ENCODE peak calls at places on chromosomes 13 and 19, in eight cellular contexts. J is GF-D8, C is mesenteric fat pad, L is endothelial cell, A is activated gamma-delta T cell treated with Interleukin-2 at 50 U/mL for 16 hours, X is WERI-Rb-1, F is thoracic aorta, T is psoas muscle. N is an unnamed sample.

GRCh38 chr19:16860118-16860517 is 28.7 kb upstream of the F2RL3 start:
- DNase-seq in X (no peak), A (no peak), C (no peak), F (no peak), J (no peak), L (no peak), T (no peak), N (no peak)

GRCh38 chr13:104301216-104301975 is 1235.2 kb upstream of the SLC10A2 start:
- DNase-seq in L (no peak), T (no peak), J (no peak), A (no peak), C (no peak), X (no peak), F (no peak), N (no peak)

GRCh38 chr19:15696654-15697194 is 23.8 kb downstream of the CYP4F12 start:
- DNase-seq in J (no peak), A (no peak), F (no peak), T (no peak), C (no peak), L (no peak), X (no peak), N (no peak)

GRCh38 chr13:29569253-29570057 is 26.0 kb downstream of the SLC7A1 start:
- DNase-seq in J (no peak), F (no peak), T (no peak), C (no peak), A (no peak), L (no peak), X (no peak), N (no peak)

GRCh38 chr13:103255587-103256301 is 189.5 kb upstream of the SLC10A2 start:
- DNase-seq in X (no peak), L (no peak), J (no peak), F (no peak), A (no peak), T (no peak), C (no peak), N (no peak)

GRCh38 chr13:33794576-33794975 is 23.4 kb upstream of the RFC3 start:
- DNase-seq in X (no peak), T (no peak), C (no peak), L (no peak), A (no peak), J (no peak), F (no peak), N (no peak)

GRCh38 chr13:111216166-111216960 is 101.3 kb downstream of the ARHGEF7 start:
- DNase-seq in L (no peak), J (no peak), C (no peak), F (no peak), T (peak; percentile 43), A (peak; percentile 29), X (peak; percentile 73), N (peak; percentile 69)

GRCh38 chr19:2723747-2724146 is 2.6 kb upstream of the DIRAS1 start:
- DNase-seq in F (no peak), J (no peak), X (no peak), T (no peak), L (no peak), A (no peak), C (no peak), N (no peak)

GRCh38 chr19:29528350-29528945 is 2.7 kb downstream of the VSTM2B start:
- DNase-seq in X (peak; percentile 67), A (peak; percentile 32), T (peak; percentile 44), C (no peak), J (no peak), L (peak; percentile 83), F (no peak), N (peak; percentile 59)

GRCh38 chr19:970695-971094 is 13.4 kb upstream of the WDR18 start:
- DNase-seq in X (peak; percentile 42), C (no peak), J (peak; percentile 1), T (no peak), F (no peak), A (no peak), L (no peak), N (no peak)

GRCh38 chr19:4288091-4288777 is 9.2 kb downstream of the SHD start:
- DNase-seq in F (no peak), X (no peak), L (no peak), T (no peak), C (no peak), A (no peak), J (no peak), N (no peak)

GRCh38 chr19:49911381-49912145 is 14.9 kb upstream of the IL4I1 start:
- DNase-seq in C (no peak), A (no peak), X (no peak), J (peak; percentile 68), F (no peak), T (no peak), L (no peak), N (no peak)

GRCh38 chr19:21482863-21483276 is 22.5 kb upstream of the ZNF429 start:
- DNase-seq in F (no peak), A (peak; percentile 65), C (no peak), X (peak; percentile 70), T (peak; percentile 49), L (peak; percentile 39), J (no peak), N (peak; percentile 68)

GRCh38 chr19:46220038-46220615 is 9.4 kb upstream of the IGFL1 start:
- DNase-seq in C (peak; percentile 80), X (no peak), F (no peak), A (no peak), J (no peak), T (no peak), L (no peak), N (no peak)

GRCh38 chr13:40644838-40645620 is 21.4 kb downstream of the FOXO1 start:
- DNase-seq in F (no peak), L (no peak), C (no peak), T (no peak), X (no peak), A (no peak), J (no peak), N (no peak)

GRCh38 chr13:43981091-43981490 is 101.4 kb downstream of the LACC1 start:
- DNase-seq in C (no peak), X (peak; percentile 7), L (no peak), F (no peak), J (no peak), T (no peak), A (no peak), N (no peak)

GRCh38 chr19:46631481-46631880 is 4.5 kb downstream of the GNG8 start:
- DNase-seq in F (no peak), A (no peak), X (peak; percentile 58), C (no peak), J (no peak), L (no peak), T (peak; percentile 77), N (no peak)

GRCh38 chr19:16470541-16470910 is 1.2 kb downstream of the EPS15L1 start:
- DNase-seq in F (no peak), X (no peak), C (no peak), J (no peak), L (no peak), T (no peak), A (no peak), N (no peak)

GRCh38 chr13:100440756-100441421 is 147.7 kb downstream of the GGACT start:
- DNase-seq in C (no peak), X (no peak), T (no peak), J (no peak), A (no peak), F (no peak), L (no peak), N (no peak)

GRCh38 chr19:39046037-39046821 is 13.9 kb upstream of the FBXO27 start:
- DNase-seq in T (no peak), C (no peak), J (no peak), F (no peak), X (peak; percentile 40), L (no peak), A (no peak), N (no peak)

GRCh38 chr19:35641515-35642151 is at the start of gene ETV2:
- DNase-seq in X (peak; percentile 65), L (peak; percentile 68), F (no peak), A (peak; percentile 46), T (no peak), C (no peak), J (no peak), N (peak; percentile 56)

GRCh38 chr13:85709721-85710120 is 89.5 kb downstream of the SLITRK6 start:
- DNase-seq in C (no peak), F (no peak), L (no peak), A (no peak), X (no peak), T (no peak), J (no peak), N (no peak)